ENCODE peak calls at places on chromosomes 12 and 14, in ten cellular contexts. K, S, Q, P, X, T, E, D, W and G are unnamed samples. For H3K36me3, the result is how much of the 10 kb centered on the place peaks cover.

GRCh38 chr12:105020241-105020962 is 34.3 kb downstream of the NOPCHAP1 start:
- DNase-seq in K (no peak), D (no peak), X (no peak), P (no peak), Q (no peak), T (no peak), W (no peak), E (no peak), S (no peak), G (no peak)

GRCh38 chr14:98819132-98819866 is 452.7 kb downstream of the BCL11B start:
- DNase-seq in P (no peak), T (no peak), E (no peak), S (peak), W (peak), K (no peak), Q (no peak), X (no peak), D (peak), G (no peak)

GRCh38 chr14:64790478-64790877 is 86.3 kb downstream of the PLEKHG3 start:
- DNase-seq in W (no peak), K (no peak), P (no peak), S (no peak), X (no peak), Q (no peak), E (no peak), T (no peak), D (peak), G (no peak)

GRCh38 chr12:83313827-83314226 is 627.1 kb downstream of the TMTC2 start:
- DNase-seq in E (no peak), X (no peak), D (no peak), W (no peak), P (no peak), K (no peak), S (no peak), T (no peak), Q (no peak), G (no peak)

GRCh38 chr14:103372552-103373304 is 12.5 kb upstream of the MARK3 start:
- DNase-seq in E (no peak), D (peak), W (no peak), S (no peak), K (no peak), X (no peak), P (no peak), Q (no peak), T (peak), G (no peak)

GRCh38 chr14:100398044-100398443 is 74.9 kb downstream of the SLC25A47 start:
- DNase-seq in X (no peak), S (no peak), E (no peak), T (no peak), Q (no peak), P (no peak), K (no peak), W (no peak), D (peak), G (no peak)

GRCh38 chr14:61482348-61483206 is 161.2 kb downstream of the PRKCH start:
- DNase-seq in D (no peak), Q (no peak), P (no peak), S (no peak), T (no peak), E (no peak), X (no peak), K (no peak), W (no peak), G (no peak)

GRCh38 chr12:49603721-49604120 is 1.7 kb downstream of the FAM186B start:
- DNase-seq in Q (no peak), K (no peak), T (no peak), D (no peak), W (no peak), P (no peak), E (no peak), S (no peak), X (no peak), G (no peak)

GRCh38 chr12:55728932-55729591 is at the start of gene CD63:
- DNase-seq in W (peak), S (peak), P (peak), K (peak), X (peak), Q (peak), T (peak), E (peak), D (peak), G (peak)

GRCh38 chr12:55729592-55730446 is 1.0 kb upstream of the CD63 start:
- DNase-seq in E (peak), T (peak), W (peak), S (peak), X (peak), D (peak), P (peak), K (peak), Q (peak), G (peak)

GRCh38 chr12:55726911-55727310 is 1.9 kb downstream of the CD63 start:
- DNase-seq in Q (no peak), P (peak), E (no peak), S (no peak), T (no peak), K (no peak), W (no peak), D (no peak), X (no peak), G (no peak)

GRCh38 chr12:55727643-55728184 is 1.1 kb downstream of the CD63 start:
- DNase-seq in K (no peak), T (peak), E (no peak), D (peak), P (no peak), S (peak), X (no peak), W (peak), Q (no peak), G (no peak)

GRCh38 chr12:55728185-55728931 is 451 bp downstream of the CD63 start:
- DNase-seq in T (peak), E (peak), S (peak), K (peak), W (peak), P (peak), Q (no peak), D (peak), X (peak), G (no peak)
- TF ChIP-seq CTCF in T (no peak), E (no peak), S (no peak), K (no peak), W (peak), P (no peak), Q (no peak), D (no peak), X (no peak), G (no peak)

GRCh38 chr14:105500036-105500725 is 9.1 kb downstream of the TEDC1 start:
- DNase-seq in X (peak), E (no peak), D (no peak), T (no peak), S (peak), Q (no peak), K (no peak), W (no peak), P (no peak), G (peak)
- H3K36me3 ChIP-seq in X (under half), E (under half), D (under half), T (under half), S (under half), Q (under half), K (under half), W (under half), P (under half), G (under half)

DNA sequence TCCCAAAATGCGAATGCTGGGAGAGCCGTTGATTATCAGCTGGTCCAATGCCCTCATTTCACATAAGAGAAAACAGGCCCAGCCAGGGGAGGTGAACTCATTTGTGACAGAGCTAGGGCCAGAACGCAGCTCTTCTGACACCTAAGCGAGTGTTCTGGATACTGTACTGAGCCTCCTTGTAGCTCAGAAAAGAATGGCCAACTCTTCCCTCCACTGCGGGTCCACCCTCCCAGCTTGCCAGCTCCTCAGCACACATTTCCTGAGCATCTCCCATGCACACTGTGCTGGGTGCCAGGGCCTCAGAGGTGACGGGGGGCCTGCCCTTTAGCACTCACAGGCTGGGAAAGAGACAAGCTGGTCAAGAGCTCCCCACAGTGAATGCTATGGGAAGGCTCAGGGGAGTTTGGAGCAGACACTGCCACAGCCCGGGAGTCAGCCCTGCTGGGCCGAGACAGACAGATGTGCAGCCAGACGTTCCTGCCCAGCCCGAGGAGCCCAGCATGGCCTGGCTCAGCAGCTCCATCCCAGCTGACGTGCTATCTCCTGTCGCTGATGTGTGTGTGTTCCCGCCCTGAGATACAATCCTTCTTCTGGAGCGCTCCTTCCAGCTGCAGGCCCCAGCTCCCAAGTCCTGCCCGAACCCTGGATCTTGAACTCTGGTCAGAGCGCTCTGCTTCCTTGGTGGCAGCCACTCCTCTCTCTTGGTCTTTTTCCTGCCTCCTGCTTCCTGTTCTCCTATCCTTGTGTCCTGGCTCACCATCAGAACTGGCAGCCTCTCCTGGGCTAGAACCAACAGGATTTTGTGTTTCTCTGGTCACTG is 3.6 kb downstream of the CMTM5 start:
- DNase-seq in D (no peak), K (no peak), X (no peak), E (no peak), Q (no peak), S (no peak), T (no peak), W (no peak), P (no peak), G (no peak)
- TF ChIP-seq CTCF in D (peak), K (no peak), X (peak), E (no peak), Q (no peak), S (no peak), T (no peak), W (peak), P (no peak), G (no peak)

GRCh38 chr14:34766060-34766459 is 51.7 kb upstream of the CFL2 start:
- DNase-seq in D (no peak), Q (no peak), E (no peak), T (no peak), K (peak), P (no peak), S (no peak), X (no peak), W (no peak), G (no peak)
- H3K36me3 ChIP-seq in D (under half), Q (under half), E (half or more), T (under half), K (half or more), P (under half), S (under half), X (under half), W (half or more), G (under half)

GRCh38 chr12:121296618-121297476 is at the start of gene CAMKK2:
- DNase-seq in X (peak), K (peak), W (peak), D (peak), P (peak), S (peak), T (peak), E (peak), Q (no peak), G (peak)
- TF ChIP-seq CTCF in X (no peak), K (peak), W (peak), D (peak), P (peak), S (no peak), T (peak), E (peak), Q (peak), G (no peak)